ENCODE peak calls at places on chromosomes 13 and 19, in four cellular contexts. N is HFFc6, Z is NCI-H1417 treated with DMSO at 0.1 percent for 48 hours, T is IMR-90. F is an unnamed sample.

GRCh38 chr13:98977568-98978270 is at the start of gene DOCK9:
- DNase-seq in N (peak), Z (no peak), T (peak), F (no peak)

GRCh38 chr13:68254151-68254550 is 1024.0 kb upstream of the PCDH9 start:
- DNase-seq in N (no peak), Z (no peak), T (no peak), F (no peak)

GRCh38 chr19:29535432-29535831 is 9.6 kb downstream of the VSTM2B start:
- DNase-seq in N (no peak), T (no peak), Z (no peak), F (no peak)

GRCh38 chr19:41871573-41872383 is 5.3 kb upstream of the CD79A start:
- DNase-seq in N (no peak), T (no peak), Z (no peak), F (peak)

GRCh38 chr19:50377051-50377441 is 789 bp downstream of the NR1H2 start:
- DNase-seq in Z (no peak), T (no peak), N (no peak), F (no peak)

GRCh38 chr19:29893606-29894284 is 48.3 kb upstream of the URI1 start:
- DNase-seq in Z (no peak), T (no peak), N (no peak), F (no peak)

GRCh38 chr13:79659161-79659560 is 178.2 kb downstream of the NDFIP2 start:
- DNase-seq in Z (no peak), N (no peak), T (no peak), F (no peak)

GRCh38 chr13:84430441-84430840 is 548.2 kb upstream of the SLITRK1 start:
- DNase-seq in Z (no peak), T (peak), N (no peak), F (no peak)

GRCh38 chr13:83905641-83906040 is 23.4 kb upstream of the SLITRK1 start:
- DNase-seq in N (no peak), Z (no peak), T (no peak), F (no peak)

F was measured in activated T-helper 9 cell treated with anti-CD3 and anti-CD28 coated beads, Interleukin-2, amount 50 U/mL, for 16 hours.